ENCODE peak calls at places on chromosomes 6 and 20, in four cellular contexts. N, H, B and F are unnamed samples.
A peak's percentile ranks its signal among the peaks of the same experiment; 100 is the strongest.

GRCh38 chr6:220736-221475 is 71.4 kb upstream of the DUSP22 start:
- DNase-seq in N (no peak), B (no peak), H (no peak), F (no peak)

GRCh38 chr6:137044366-137045220 is at the start of gene IL20RA:
- DNase-seq in H (peak; percentile 75), B (no peak), N (peak; percentile 73), F (no peak)

GRCh38 chr6:17971128-17972073 is 16.0 kb downstream of the KIF13A start:
- DNase-seq in H (no peak), B (no peak), N (no peak), F (no peak)

GRCh38 chr6:156423075-156423474 is 354.1 kb upstream of the ARID1B start:
- DNase-seq in B (no peak), N (no peak), H (no peak), F (no peak)

GRCh38 chr20:5947276-5947675 is 3.1 kb downstream of the TRMT6 start:
- DNase-seq in H (no peak), B (no peak), N (no peak), F (no peak)

GRCh38 chr6:135146160-135146920 is 34.8 kb upstream of the MYB start:
- DNase-seq in H (no peak), B (peak; percentile 10), N (no peak), F (no peak)

GRCh38 chr20:5056801-5057599 is 55.7 kb upstream of the SLC23A2 start:
- DNase-seq in N (peak; percentile 65), H (peak; percentile 65), B (no peak), F (no peak)

GRCh38 chr6:124073021-124073420 is 269.4 kb downstream of the NKAIN2 start:
- DNase-seq in N (no peak), B (no peak), H (no peak), F (no peak)

GRCh38 chr6:163501022-163501421 is 86.5 kb downstream of the QKI start:
- DNase-seq in B (no peak), N (no peak), H (no peak), F (no peak)